ENCODE peak calls at places on chromosomes 3 and 15, in seven cellular contexts. R is HCT116; P is heart left ventricle; Z is cardiac muscle cell; K is aorta; E is CD8-positive, alpha-beta memory T cell; V is hepatocyte. I is an unnamed sample.
A peak's percentile ranks its signal among the peaks of the same experiment; 100 is the strongest.

GRCh38 chr15:26890988-26891387 is 24.1 kb downstream of the GABRA5 start:
- DNase-seq in R (no peak), P (no peak), Z (no peak), K (no peak), E (no peak), V (no peak), I (no peak)

GRCh38 chr15:91548588-91548987 is 304.9 kb upstream of the SLCO3A1 start:
- DNase-seq in R (no peak), P (peak; percentile 54), Z (no peak), K (no peak), E (no peak), V (no peak), I (no peak)

GRCh38 chr3:45790611-45791010 is 5.7 kb downstream of the SLC6A20 start:
- DNase-seq in R (no peak), P (no peak), Z (no peak), K (no peak), E (no peak), V (no peak), I (peak; percentile 34)

GRCh38 chr15:64653757-64654156 is 121.6 kb downstream of the RBPMS2 start:
- DNase-seq in R (no peak), P (no peak), Z (peak; percentile 49), K (no peak), E (no peak), V (no peak), I (no peak)

GRCh38 chr15:23497710-23498111 is 50.7 kb upstream of the GOLGA6L2 start:
- DNase-seq in R (no peak), P (no peak), Z (peak; percentile 3), K (no peak), E (no peak), V (peak; percentile 39), I (no peak)

GRCh38 chr15:87653646-87654045 is 602.9 kb downstream of the NTRK3 start:
- DNase-seq in R (no peak), P (no peak), Z (no peak), K (no peak), E (no peak), V (no peak), I (no peak)

GRCh38 chr3:56491566-56491965 is 23.3 kb upstream of the ERC2 start:
- DNase-seq in R (no peak), P (no peak), Z (no peak), K (no peak), E (no peak), V (no peak), I (no peak)

GRCh38 chr15:44328135-44328534 is 39.6 kb downstream of the GOLM2 start:
- DNase-seq in R (no peak), P (no peak), Z (no peak), K (no peak), E (no peak), V (no peak), I (no peak)

GRCh38 chr3:134860141-134860540 is 65.1 kb downstream of the EPHB1 start:
- DNase-seq in R (no peak), P (no peak), Z (no peak), K (no peak), E (no peak), V (no peak), I (peak; percentile 36)

GRCh38 chr15:96978937-96979473 is 648.5 kb downstream of the NR2F2 start:
- DNase-seq in R (no peak), P (no peak), Z (no peak), K (no peak), E (no peak), V (no peak), I (no peak)

GRCh38 chr3:10594915-10595314 is 89.5 kb upstream of the ATP2B2 start:
- DNase-seq in R (peak; percentile 62), P (peak; percentile 44), Z (peak; percentile 70), K (no peak), E (peak; percentile 9), V (peak; percentile 81), I (peak; percentile 97)

GRCh38 chr3:132486086-132486485 is 68.8 kb downstream of the DNAJC13 start:
- DNase-seq in R (no peak), P (no peak), Z (peak; percentile 40), K (no peak), E (no peak), V (no peak), I (no peak)

GRCh38 chr15:36877796-36878744 is 222.3 kb downstream of the MEIS2 start:
- DNase-seq in R (no peak), P (no peak), Z (no peak), K (peak; percentile 71), E (no peak), V (no peak), I (peak; percentile 74)

GRCh38 chr15:25180606-25181289 is 226.0 kb downstream of the SNRPN start:
- DNase-seq in R (no peak), P (peak; percentile 12), Z (no peak), K (peak; percentile 40), E (no peak), V (no peak), I (peak; percentile 12)

GRCh38 chr3:45368382-45368781 is 20.0 kb upstream of the LARS2 start:
- DNase-seq in R (no peak), P (no peak), Z (no peak), K (no peak), E (no peak), V (no peak), I (no peak)

GRCh38 chr3:173747427-173747826 is 349.9 kb downstream of the NLGN1 start:
- DNase-seq in R (no peak), P (no peak), Z (no peak), K (no peak), E (no peak), V (no peak), I (no peak)

GRCh38 chr3:170470063-170471006 is 51.7 kb downstream of the CLDN11 start:
- DNase-seq in R (no peak), P (no peak), Z (no peak), K (no peak), E (no peak), V (no peak), I (no peak)

GRCh38 chr15:72068826-72069225 is 49.1 kb downstream of the MYO9A start:
- DNase-seq in R (no peak), P (no peak), Z (no peak), K (no peak), E (no peak), V (no peak), I (no peak)

GRCh38 chr15:72077950-72078349 is 40.0 kb downstream of the MYO9A start:
- DNase-seq in R (no peak), P (no peak), Z (no peak), K (no peak), E (no peak), V (no peak), I (no peak)

GRCh38 chr15:72078887-72079286 is 39.1 kb downstream of the MYO9A start:
- DNase-seq in R (no peak), P (no peak), Z (no peak), K (no peak), E (no peak), V (no peak), I (no peak)

GRCh38 chr15:72070817-72071447 is 47.0 kb downstream of the MYO9A start:
- DNase-seq in R (no peak), P (no peak), Z (no peak), K (no peak), E (no peak), V (no peak), I (no peak)

DNA sequence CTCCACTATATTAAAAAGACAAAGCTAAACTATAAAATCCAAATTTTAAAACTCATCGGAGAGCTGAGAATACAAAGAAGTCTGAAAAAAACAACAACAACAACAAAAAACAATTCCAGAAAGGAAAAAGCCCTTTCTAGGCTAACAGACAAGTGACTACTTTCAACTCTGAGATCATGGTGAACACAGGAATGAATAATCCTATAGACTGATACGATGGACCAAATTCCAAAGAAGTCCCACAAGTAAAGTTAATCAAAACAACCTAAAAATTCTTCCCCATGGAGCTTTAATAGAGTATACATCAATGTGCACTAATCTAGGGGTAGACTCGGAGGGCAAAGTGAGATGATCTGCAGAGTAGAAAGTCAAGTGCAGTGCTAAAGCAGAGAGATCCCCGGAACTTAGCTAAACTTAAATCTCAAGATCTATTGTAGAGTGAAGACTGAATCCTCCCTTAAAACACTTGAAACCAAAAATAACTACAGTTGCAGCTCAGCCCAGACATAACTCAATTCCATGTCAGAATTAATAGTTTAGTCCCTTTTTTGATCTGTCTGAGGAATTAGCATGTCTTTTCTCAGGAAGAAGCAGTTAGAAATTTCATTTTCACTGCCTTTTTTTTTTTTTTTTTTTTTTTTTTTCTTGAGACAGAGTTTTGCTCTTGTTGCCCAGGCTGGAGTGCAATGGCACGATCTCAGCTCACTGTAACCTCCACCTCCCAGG is 43.5 kb downstream of the MYO9A start:
- DNase-seq in R (no peak), P (no peak), Z (no peak), K (no peak), E (no peak), V (no peak), I (no peak)
- H3K4me3 ChIP-seq in R (no peak overlapping the region), P (no peak overlapping the region), Z (no peak overlapping the region), K (no peak overlapping the region), E (no peak overlapping the region), V (no peak overlapping the region), I (no peak overlapping the region)

GRCh38 chr3:18090377-18090776 is 334.8 kb downstream of the SATB1 start:
- DNase-seq in R (no peak), P (no peak), Z (no peak), K (no peak), E (no peak), V (no peak), I (no peak)
- H3K4me3 ChIP-seq in R (no peak overlapping the region), P (no peak overlapping the region), Z (no peak overlapping the region), K (no peak overlapping the region), E (no peak overlapping the region), V (no peak overlapping the region), I (no peak overlapping the region)

DNA sequence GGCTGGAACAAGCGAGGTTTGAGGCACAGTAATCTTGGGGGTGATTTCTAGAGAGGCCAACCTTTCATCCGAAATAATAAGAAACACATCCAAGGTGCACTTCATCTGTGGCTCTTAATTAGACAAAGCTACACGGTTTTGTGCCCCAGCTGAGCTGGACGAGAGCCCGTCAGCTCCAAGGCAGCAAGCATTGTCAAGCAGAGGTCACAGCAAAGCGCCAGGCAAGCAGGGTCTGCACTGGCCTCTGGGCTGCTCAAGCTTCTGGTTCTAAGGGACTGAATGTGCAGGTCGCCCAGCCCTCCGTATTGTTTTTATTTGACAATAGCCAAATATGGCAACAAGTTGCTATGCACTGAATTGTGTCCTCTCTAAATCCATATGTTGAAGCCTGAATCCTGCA is 123.2 kb downstream of the CHSY1 start:
- DNase-seq in R (no peak), P (no peak), Z (no peak), K (peak; percentile 42), E (no peak), V (no peak), I (peak; percentile 38)
- H3K4me3 ChIP-seq in R (no peak overlapping the region), P (no peak overlapping the region), Z (no peak overlapping the region), K (no peak overlapping the region), E (no peak overlapping the region), V (no peak overlapping the region), I (no peak overlapping the region)

GRCh38 chr3:32817195-32817560 is 619 bp upstream of the TRIM71 start:
- DNase-seq in R (no peak), P (no peak), Z (no peak), K (no peak), E (no peak), V (peak; percentile 68), I (peak; percentile 58)

GRCh38 chr3:32816439-32817194 is 1.2 kb upstream of the TRIM71 start:
- DNase-seq in R (no peak), P (no peak), Z (peak; percentile 19), K (peak; percentile 79), E (no peak), V (peak; percentile 79), I (peak; percentile 96)

GRCh38 chr3:32814371-32814770 is 3.4 kb upstream of the TRIM71 start:
- DNase-seq in R (no peak), P (no peak), Z (no peak), K (peak; percentile 1), E (no peak), V (no peak), I (no peak)

GRCh38 chr3:32817561-32818430 is at the start of gene TRIM71:
- DNase-seq in R (no peak), P (no peak), Z (no peak), K (peak; percentile 69), E (no peak), V (peak; percentile 32), I (peak; percentile 70)

GRCh38 chr3:32815812-32816438 is 1.9 kb upstream of the TRIM71 start:
- DNase-seq in R (no peak), P (no peak), Z (no peak), K (no peak), E (no peak), V (peak; percentile 42), I (peak; percentile 80)
- H3K4me3 ChIP-seq in R (no peak overlapping the region), P (peak overlapping the region; percentile 63), Z (peak overlapping the region; percentile 48), K (no peak overlapping the region), E (no peak overlapping the region), V (peak overlapping the region; percentile 84), I (peak overlapping the region; percentile 91)

I was measured in endodermal cell.